ENCODE peak calls at places on chromosomes 13 and 19, in nine cellular contexts. T, S, Z, P, Q, L, M, G and N are unnamed samples.

GRCh38 chr13:110798595-110798994 is 85.1 kb downstream of the ING1 start:
- DNase-seq in P (no peak), G (no peak), M (no peak), L (no peak), Z (no peak), Q (no peak), S (no peak), T (no peak), N (no peak)

GRCh38 chr19:17457621-17458020 is 3.1 kb downstream of the NXNL1 start:
- DNase-seq in Z (no peak), T (no peak), S (no peak), L (no peak), M (no peak), Q (no peak), G (no peak), P (no peak), N (no peak)

GRCh38 chr13:98965325-98965724 is 12.5 kb downstream of the DOCK9 start:
- DNase-seq in G (no peak), P (no peak), Q (no peak), S (no peak), L (no peak), M (no peak), T (no peak), Z (no peak), N (no peak)

GRCh38 chr19:35935911-35936737 is at the start of gene LRFN3:
- DNase-seq in Q (peak; percentile 52), M (peak; percentile 11), L (no peak), T (peak; percentile 59), S (peak; percentile 86), P (peak; percentile 33), Z (peak; percentile 20), G (peak; percentile 48), N (peak; percentile 68)

GRCh38 chr19:50332264-50333038 is 3.3 kb upstream of the KCNC3 start:
- DNase-seq in Q (no peak), L (no peak), M (no peak), Z (no peak), T (no peak), P (no peak), S (no peak), G (no peak), N (no peak)

GRCh38 chr13:83153833-83154232 is 728.4 kb downstream of the SLITRK1 start:
- DNase-seq in Z (no peak), Q (peak; percentile 46), P (no peak), S (peak; percentile 66), M (no peak), L (no peak), G (no peak), T (no peak), N (no peak)

GRCh38 chr19:58009666-58010301 is 7.2 kb upstream of the ZNF606 start:
- DNase-seq in Z (peak; percentile 29), P (peak; percentile 18), S (peak; percentile 79), Q (no peak), T (peak; percentile 79), G (peak; percentile 81), L (no peak), M (peak; percentile 86), N (no peak)

GRCh38 chr13:29888306-29888705 is 37.9 kb upstream of the UBL3 start:
- DNase-seq in S (no peak), T (peak; percentile 45), L (no peak), M (no peak), Z (no peak), Q (no peak), G (no peak), P (no peak), N (no peak)

GRCh38 chr13:27607125-27607524 is 13.2 kb downstream of the LNX2 start:
- DNase-seq in L (peak; percentile 28), Q (no peak), P (no peak), G (no peak), M (no peak), S (no peak), T (peak; percentile 88), Z (no peak), N (no peak)

GRCh38 chr19:16293133-16294085 is 31.2 kb upstream of the KLF2 start:
- DNase-seq in Z (no peak), Q (peak; percentile 80), M (no peak), T (peak; percentile 96), G (no peak), S (no peak), L (peak; percentile 77), P (no peak), N (no peak)

GRCh38 chr13:46142692-46143238 is 37.9 kb upstream of the CPB2 start:
- DNase-seq in S (peak; percentile 83), Q (no peak), T (no peak), P (no peak), L (no peak), G (no peak), Z (no peak), M (no peak), N (no peak)

GRCh38 chr19:11210656-11210928 is 13.2 kb upstream of the KANK2 start:
- DNase-seq in T (no peak), Q (no peak), P (no peak), G (no peak), S (no peak), M (no peak), Z (no peak), L (no peak), N (no peak)

GRCh38 chr13:98972059-98972458 is 5.8 kb downstream of the DOCK9 start:
- DNase-seq in P (no peak), T (no peak), Q (no peak), L (no peak), M (no peak), G (no peak), Z (no peak), S (no peak), N (no peak)

GRCh38 chr13:27792393-27793218 is at the start of gene GSX1:
- DNase-seq in Q (peak; percentile 27), Z (no peak), S (peak; percentile 61), L (no peak), T (peak; percentile 68), M (no peak), G (peak; percentile 43), P (no peak), N (no peak)

GRCh38 chr19:57903298-57904174 is 12.9 kb downstream of the ZNF417 start:
- DNase-seq in L (peak; percentile 9), Z (no peak), G (no peak), Q (peak; percentile 32), S (peak; percentile 5), M (no peak), P (no peak), T (peak; percentile 51), N (peak; percentile 53)

GRCh38 chr19:50673118-50673517 is 23.9 kb downstream of the C19orf81 start:
- DNase-seq in S (no peak), T (no peak), L (no peak), G (no peak), M (no peak), Z (no peak), P (no peak), Q (no peak), N (no peak)

GRCh38 chr19:14418743-14419037 is 451 bp downstream of the DDX39A start:
- DNase-seq in S (no peak), L (no peak), T (no peak), M (no peak), P (no peak), Z (no peak), G (no peak), Q (no peak), N (no peak)

GRCh38 chr13:51556740-51557139 is 27.5 kb upstream of the WDFY2 start:
- DNase-seq in L (no peak), Z (no peak), M (no peak), T (no peak), P (no peak), G (no peak), Q (no peak), S (no peak), N (no peak)

GRCh38 chr13:111292710-111293485 is 27.5 kb upstream of the TEX29 start:
- DNase-seq in G (no peak), T (no peak), Z (no peak), L (no peak), P (no peak), S (peak; percentile 76), Q (no peak), M (no peak), N (no peak)